ENCODE peak calls at places on chromosomes 2 and 18, in seven cellular contexts. I, O, E, G, N, W and B are unnamed samples.

GRCh38 chr2:71894266-71894665 is 253.4 kb downstream of the CYP26B1 start:
- DNase-seq in I (no peak), O (no peak), E (no peak), G (no peak), N (peak), W (no peak), B (no peak)

GRCh38 chr2:23574919-23575654 is 190.1 kb downstream of the KLHL29 start:
- DNase-seq in I (no peak), O (no peak), E (no peak), G (no peak), N (no peak), W (no peak), B (no peak)

GRCh38 chr2:186575302-186575701 is 14.6 kb upstream of the ITGAV start:
- DNase-seq in I (peak), O (peak), E (no peak), G (no peak), N (peak), W (peak), B (no peak)

GRCh38 chr2:81327916-81328315 is 1023.4 kb upstream of the LRRTM1 start:
- DNase-seq in I (no peak), O (no peak), E (no peak), G (no peak), N (no peak), W (no peak), B (no peak)

GRCh38 chr18:5309888-5310470 is 14.5 kb upstream of the ZBTB14 start:
- DNase-seq in I (no peak), O (no peak), E (no peak), G (no peak), N (no peak), W (no peak), B (peak)

GRCh38 chr2:237877576-237878307 is 18.3 kb downstream of the RAMP1 start:
- DNase-seq in I (no peak), O (no peak), E (no peak), G (no peak), N (no peak), W (no peak), B (no peak)

GRCh38 chr2:152067823-152068222 is 31.0 kb downstream of the CACNB4 start:
- DNase-seq in I (no peak), O (no peak), E (no peak), G (no peak), N (no peak), W (no peak), B (no peak)

GRCh38 chr2:133240505-133241230 is 327.6 kb downstream of the NCKAP5 start:
- DNase-seq in I (no peak), O (peak), E (no peak), G (no peak), N (no peak), W (no peak), B (no peak)

GRCh38 chr2:233901367-233901766 is 15.8 kb upstream of the TRPM8 start:
- DNase-seq in I (no peak), O (no peak), E (no peak), G (no peak), N (no peak), W (no peak), B (no peak)

GRCh38 chr2:135052997-135053474 is 944 bp downstream of the RAB3GAP1 start:
- DNase-seq in I (no peak), O (peak), E (no peak), G (peak), N (no peak), W (no peak), B (peak)

GRCh38 chr18:74251297-74252031 is 40.3 kb downstream of the CYB5A start:
- DNase-seq in I (peak), O (peak), E (no peak), G (peak), N (no peak), W (no peak), B (no peak)

GRCh38 chr18:74257083-74257482 is 34.7 kb downstream of the CYB5A start:
- DNase-seq in I (no peak), O (no peak), E (no peak), G (no peak), N (no peak), W (no peak), B (no peak)

GRCh38 chr18:74256190-74256589 is 35.6 kb downstream of the CYB5A start:
- DNase-seq in I (no peak), O (no peak), E (peak), G (peak), N (no peak), W (no peak), B (no peak)

GRCh38 chr18:74252032-74252380 is 39.8 kb downstream of the CYB5A start:
- DNase-seq in I (peak), O (peak), E (no peak), G (no peak), N (no peak), W (no peak), B (no peak)

GRCh38 chr18:74255022-74255658 is 36.6 kb downstream of the CYB5A start:
- DNase-seq in I (peak), O (peak), E (no peak), G (no peak), N (no peak), W (no peak), B (no peak)
- H2AFZ ChIP-seq in I (no peak), O (no peak), E (no peak), G (no peak), N (peak), W (no peak), B (no peak)

GRCh38 chr2:200121931-200122330 is 166.5 kb downstream of the MAIP1 start:
- DNase-seq in I (peak), O (no peak), E (no peak), G (no peak), N (no peak), W (no peak), B (no peak)
- H2AFZ ChIP-seq in I (no peak), O (no peak), E (no peak), G (no peak), N (no peak), W (no peak), B (no peak)

GRCh38 chr2:128032092-128032491 is 4.2 kb upstream of the SAP130 start:
- DNase-seq in I (no peak), O (no peak), E (no peak), G (no peak), N (no peak), W (no peak), B (no peak)

GRCh38 chr2:128028668-128029054 is 802 bp upstream of the SAP130 start:
- DNase-seq in I (no peak), O (no peak), E (no peak), G (no peak), N (peak), W (no peak), B (no peak)

GRCh38 chr2:128026422-128027277 is 1.2 kb downstream of the SAP130 start:
- DNase-seq in I (peak), O (peak), E (peak), G (no peak), N (no peak), W (no peak), B (no peak)

GRCh38 chr2:128027801-128028667 is at the start of gene SAP130:
- DNase-seq in I (peak), O (peak), E (peak), G (peak), N (peak), W (peak), B (peak)

DNA sequence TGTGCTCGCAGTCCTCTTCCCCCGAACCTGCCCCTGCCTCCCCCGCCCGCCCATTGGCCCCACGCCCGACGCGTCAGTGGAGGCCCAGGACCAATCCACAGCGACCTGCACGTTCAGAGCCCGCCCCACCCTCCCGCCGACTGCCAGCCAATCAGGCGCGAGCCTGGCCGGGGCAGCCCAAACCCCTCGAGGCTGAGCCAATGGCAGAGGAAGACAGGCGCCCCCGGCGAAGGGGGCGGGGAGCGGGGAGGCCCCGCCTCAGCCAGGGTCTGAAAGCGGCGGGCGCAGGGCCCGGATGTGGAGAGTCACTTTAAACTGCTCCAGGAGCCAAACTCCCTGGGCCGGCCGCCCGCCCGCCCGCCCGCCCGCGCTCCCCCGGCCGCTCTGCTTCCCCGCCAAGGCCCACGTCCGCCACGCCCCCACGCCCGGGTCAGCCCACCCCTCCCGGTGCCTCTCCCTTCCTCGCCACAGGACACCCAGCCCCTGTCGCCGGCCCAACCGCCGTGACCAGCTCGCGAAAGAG is 520 bp downstream of the SAP130 start:
- DNase-seq in I (peak), O (peak), E (peak), G (peak), N (peak), W (peak), B (peak)
- H2AFZ ChIP-seq in I (peak), O (peak), E (peak), G (peak), N (peak), W (peak), B (peak)

GRCh38 chr2:227846831-227847230 is 24.6 kb upstream of the DAW1 start:
- DNase-seq in I (no peak), O (no peak), E (no peak), G (no peak), N (no peak), W (no peak), B (no peak)
- H2AFZ ChIP-seq in I (no peak), O (no peak), E (no peak), G (no peak), N (no peak), W (no peak), B (no peak)

GRCh38 chr2:96530474-96531357 is 5.8 kb upstream of the ARID5A start:
- DNase-seq in I (no peak), O (no peak), E (no peak), G (no peak), N (no peak), W (no peak), B (no peak)
- H2AFZ ChIP-seq in I (no peak), O (no peak), E (no peak), G (no peak), N (no peak), W (no peak), B (no peak)

GRCh38 chr2:47536696-47537095 is 133.7 kb downstream of the MSH2 start:
- DNase-seq in I (no peak), O (peak), E (no peak), G (no peak), N (no peak), W (no peak), B (no peak)

GRCh38 chr2:47539228-47539627 is 136.3 kb downstream of the MSH2 start:
- DNase-seq in I (no peak), O (no peak), E (no peak), G (no peak), N (peak), W (no peak), B (no peak)

GRCh38 chr2:47535991-47536390 is 133.0 kb downstream of the MSH2 start:
- DNase-seq in I (no peak), O (peak), E (no peak), G (no peak), N (no peak), W (no peak), B (no peak)

GRCh38 chr2:47541848-47542450 is 139.0 kb downstream of the MSH2 start:
- DNase-seq in I (peak), O (no peak), E (no peak), G (no peak), N (no peak), W (no peak), B (no peak)
- H2AFZ ChIP-seq in I (no peak), O (no peak), E (no peak), G (no peak), N (no peak), W (no peak), B (no peak)

GRCh38 chr2:204533629-204534370 is 11.5 kb upstream of the PARD3B start:
- DNase-seq in I (peak), O (peak), E (no peak), G (no peak), N (no peak), W (no peak), B (no peak)
- H2AFZ ChIP-seq in I (no peak), O (no peak), E (no peak), G (no peak), N (no peak), W (no peak), B (no peak)